ENCODE peak calls at places on chromosomes 4 and X, in ten cellular contexts. One of them, this sample, is unnamed.

GRCh38 chrX:431032-431431 is 44.3 kb upstream of the PPP2R3B start:
- DNase-seq in right atrium auricular region: no peak
- DNase-seq in lower lobe of right lung: peak; percentile 24
- DNase-seq in prostate gland: no peak
- DNase-seq in right lobe of liver: no peak
- DNase-seq in mammary epithelial cell: no peak
- DNase-seq in CD8-positive, alpha-beta T cell: no peak
- DNase-seq in PC-9: no peak
- DNase-seq in PC-3: no peak
- DNase-seq in BE2C: no peak
- DNase-seq in this sample: no peak

GRCh38 chrX:26466387-26466786 is 250.4 kb downstream of the MAGEB5 start:
- DNase-seq in right atrium auricular region: no peak
- DNase-seq in lower lobe of right lung: no peak
- DNase-seq in prostate gland: no peak
- DNase-seq in right lobe of liver: no peak
- DNase-seq in mammary epithelial cell: no peak
- DNase-seq in CD8-positive, alpha-beta T cell: no peak
- DNase-seq in PC-9: no peak
- DNase-seq in PC-3: no peak
- DNase-seq in BE2C: no peak
- DNase-seq in this sample: no peak

GRCh38 chr4:177441061-177441802 is 1.0 kb downstream of the AGA start:
- DNase-seq in right atrium auricular region: no peak
- DNase-seq in lower lobe of right lung: peak; percentile 55
- DNase-seq in prostate gland: no peak
- DNase-seq in right lobe of liver: no peak
- DNase-seq in mammary epithelial cell: peak; percentile 6
- DNase-seq in CD8-positive, alpha-beta T cell: no peak
- DNase-seq in PC-9: peak; percentile 11
- DNase-seq in PC-3: no peak
- DNase-seq in BE2C: peak; percentile 15
- DNase-seq in this sample: no peak

GRCh38 chr4:163072222-163072621 is 94.5 kb downstream of the NAF1 start:
- DNase-seq in right atrium auricular region: no peak
- DNase-seq in lower lobe of right lung: no peak
- DNase-seq in prostate gland: no peak
- DNase-seq in right lobe of liver: no peak
- DNase-seq in mammary epithelial cell: peak; percentile 8
- DNase-seq in CD8-positive, alpha-beta T cell: no peak
- DNase-seq in PC-9: no peak
- DNase-seq in PC-3: peak; percentile 69
- DNase-seq in BE2C: no peak
- DNase-seq in this sample: no peak

GRCh38 chr4:151045907-151046306 is 30.8 kb upstream of the LRBA start:
- DNase-seq in right atrium auricular region: no peak
- DNase-seq in lower lobe of right lung: no peak
- DNase-seq in prostate gland: no peak
- DNase-seq in right lobe of liver: no peak
- DNase-seq in mammary epithelial cell: no peak
- DNase-seq in CD8-positive, alpha-beta T cell: no peak
- DNase-seq in PC-9: peak; percentile 15
- DNase-seq in PC-3: peak; percentile 8
- DNase-seq in BE2C: peak; percentile 47
- DNase-seq in this sample: peak; percentile 15

GRCh38 chr4:121698119-121698732 is 1.4 kb upstream of the ANXA5 start:
- DNase-seq in right atrium auricular region: no peak
- DNase-seq in lower lobe of right lung: no peak
- DNase-seq in prostate gland: no peak
- DNase-seq in right lobe of liver: no peak
- DNase-seq in mammary epithelial cell: no peak
- DNase-seq in CD8-positive, alpha-beta T cell: no peak
- DNase-seq in PC-9: no peak
- DNase-seq in PC-3: no peak
- DNase-seq in BE2C: no peak
- DNase-seq in this sample: no peak

GRCh38 chr4:7598939-7599790 is 164.4 kb upstream of the PSAPL1 start:
- DNase-seq in right atrium auricular region: no peak
- DNase-seq in lower lobe of right lung: peak; percentile 86
- DNase-seq in prostate gland: no peak
- DNase-seq in right lobe of liver: no peak
- DNase-seq in mammary epithelial cell: no peak
- DNase-seq in CD8-positive, alpha-beta T cell: no peak
- DNase-seq in PC-9: no peak
- DNase-seq in PC-3: no peak
- DNase-seq in BE2C: no peak
- DNase-seq in this sample: no peak

GRCh38 chrX:79270401-79270800 is 96.7 kb downstream of the ITM2A start:
- DNase-seq in right atrium auricular region: no peak
- DNase-seq in lower lobe of right lung: peak; percentile 46
- DNase-seq in prostate gland: no peak
- DNase-seq in right lobe of liver: no peak
- DNase-seq in mammary epithelial cell: no peak
- DNase-seq in CD8-positive, alpha-beta T cell: peak; percentile 62
- DNase-seq in PC-9: no peak
- DNase-seq in PC-3: no peak
- DNase-seq in BE2C: peak; percentile 44
- DNase-seq in this sample: peak; percentile 54

GRCh38 chr4:7487464-7487863 is 52.7 kb upstream of the PSAPL1 start:
- DNase-seq in right atrium auricular region: no peak
- DNase-seq in lower lobe of right lung: no peak
- DNase-seq in prostate gland: no peak
- DNase-seq in right lobe of liver: no peak
- DNase-seq in mammary epithelial cell: no peak
- DNase-seq in CD8-positive, alpha-beta T cell: no peak
- DNase-seq in PC-9: no peak
- DNase-seq in PC-3: no peak
- DNase-seq in BE2C: no peak
- DNase-seq in this sample: no peak

GRCh38 chrX:136049608-136050007 is 64.4 kb downstream of the SLC9A6 start:
- DNase-seq in right atrium auricular region: no peak
- DNase-seq in lower lobe of right lung: no peak
- DNase-seq in prostate gland: no peak
- DNase-seq in right lobe of liver: no peak
- DNase-seq in mammary epithelial cell: no peak
- DNase-seq in CD8-positive, alpha-beta T cell: no peak
- DNase-seq in PC-9: no peak
- DNase-seq in PC-3: no peak
- DNase-seq in BE2C: no peak
- DNase-seq in this sample: no peak

GRCh38 chr4:109315341-109315740 is 12.9 kb upstream of the COL25A1 start:
- DNase-seq in right atrium auricular region: no peak
- DNase-seq in lower lobe of right lung: no peak
- DNase-seq in prostate gland: no peak
- DNase-seq in right lobe of liver: no peak
- DNase-seq in mammary epithelial cell: no peak
- DNase-seq in CD8-positive, alpha-beta T cell: no peak
- DNase-seq in PC-9: no peak
- DNase-seq in PC-3: no peak
- DNase-seq in BE2C: no peak
- DNase-seq in this sample: no peak

GRCh38 chrX:115413246-115413878 is 123.8 kb downstream of the LUZP4 start:
- DNase-seq in right atrium auricular region: no peak
- DNase-seq in lower lobe of right lung: no peak
- DNase-seq in prostate gland: no peak
- DNase-seq in right lobe of liver: no peak
- DNase-seq in mammary epithelial cell: no peak
- DNase-seq in CD8-positive, alpha-beta T cell: no peak
- DNase-seq in PC-9: no peak
- DNase-seq in PC-3: peak; percentile 47
- DNase-seq in BE2C: no peak
- DNase-seq in this sample: no peak

GRCh38 chr4:16537926-16538325 is 311.7 kb upstream of the TAPT1 start:
- DNase-seq in right atrium auricular region: no peak
- DNase-seq in lower lobe of right lung: peak; percentile 51
- DNase-seq in prostate gland: no peak
- DNase-seq in right lobe of liver: no peak
- DNase-seq in mammary epithelial cell: no peak
- DNase-seq in CD8-positive, alpha-beta T cell: no peak
- DNase-seq in PC-9: no peak
- DNase-seq in PC-3: no peak
- DNase-seq in BE2C: no peak
- DNase-seq in this sample: no peak

GRCh38 chrX:17412692-17413091 is 37.7 kb downstream of the NHS start:
- DNase-seq in right atrium auricular region: no peak
- DNase-seq in lower lobe of right lung: no peak
- DNase-seq in prostate gland: no peak
- DNase-seq in right lobe of liver: no peak
- DNase-seq in mammary epithelial cell: peak; percentile 86
- DNase-seq in CD8-positive, alpha-beta T cell: no peak
- DNase-seq in PC-9: peak; percentile 10
- DNase-seq in PC-3: peak; percentile 94
- DNase-seq in BE2C: no peak
- DNase-seq in this sample: no peak

GRCh38 chrX:17414839-17415238 is 39.8 kb downstream of the NHS start:
- DNase-seq in right atrium auricular region: peak; percentile 59
- DNase-seq in lower lobe of right lung: no peak
- DNase-seq in prostate gland: no peak
- DNase-seq in right lobe of liver: peak; percentile 33
- DNase-seq in mammary epithelial cell: no peak
- DNase-seq in CD8-positive, alpha-beta T cell: no peak
- DNase-seq in PC-9: peak; percentile 13
- DNase-seq in PC-3: no peak
- DNase-seq in BE2C: peak; percentile 31
- DNase-seq in this sample: peak; percentile 32

GRCh38 chrX:17413228-17413627 is 38.2 kb downstream of the NHS start:
- DNase-seq in right atrium auricular region: no peak
- DNase-seq in lower lobe of right lung: no peak
- DNase-seq in prostate gland: no peak
- DNase-seq in right lobe of liver: no peak
- DNase-seq in mammary epithelial cell: peak; percentile 91
- DNase-seq in CD8-positive, alpha-beta T cell: no peak
- DNase-seq in PC-9: no peak
- DNase-seq in PC-3: peak; percentile 45
- DNase-seq in BE2C: no peak
- DNase-seq in this sample: no peak

GRCh38 chrX:17415242-17415815 is 40.3 kb downstream of the NHS start:
- DNase-seq in right atrium auricular region: no peak
- DNase-seq in lower lobe of right lung: no peak
- DNase-seq in prostate gland: no peak
- DNase-seq in right lobe of liver: no peak
- DNase-seq in mammary epithelial cell: no peak
- DNase-seq in CD8-positive, alpha-beta T cell: no peak
- DNase-seq in PC-9: no peak
- DNase-seq in PC-3: no peak
- DNase-seq in BE2C: no peak
- DNase-seq in this sample: no peak

DNA sequence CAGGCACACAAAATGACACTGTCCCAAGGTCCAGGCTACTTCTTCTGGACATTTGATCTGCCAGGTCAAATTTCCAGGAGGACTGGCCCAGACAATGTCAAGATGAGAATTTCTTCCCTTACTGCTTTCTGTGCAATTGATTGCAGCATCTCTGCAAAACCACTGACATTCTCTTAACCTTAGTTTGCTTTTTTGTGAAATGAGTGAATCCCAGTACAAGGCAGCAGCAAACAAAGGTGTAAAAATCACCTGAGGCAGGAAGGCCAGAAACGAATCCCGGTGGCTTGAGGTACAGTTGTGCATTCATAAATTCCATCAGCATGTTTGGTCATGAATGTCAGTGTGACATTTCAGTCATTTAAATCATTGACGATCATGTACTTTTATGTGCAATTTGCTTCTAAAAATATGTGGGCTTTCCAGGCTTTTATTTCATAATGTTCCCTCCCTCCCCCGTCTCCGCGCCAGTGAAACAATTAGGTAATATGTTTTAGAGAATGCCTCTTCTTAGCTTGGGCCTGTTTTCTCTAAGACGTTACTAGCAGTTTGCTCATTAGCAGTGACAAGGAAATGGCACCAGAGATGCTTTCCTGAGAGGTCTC is 39.2 kb downstream of the NHS start:
- DNase-seq in right atrium auricular region: no peak
- DNase-seq in lower lobe of right lung: no peak
- DNase-seq in prostate gland: peak; percentile 4
- DNase-seq in right lobe of liver: no peak
- DNase-seq in mammary epithelial cell: peak; percentile 90
- DNase-seq in CD8-positive, alpha-beta T cell: no peak
- DNase-seq in PC-9: peak; percentile 8
- DNase-seq in PC-3: no peak
- DNase-seq in BE2C: no peak
- DNase-seq in this sample: no peak
- H3K4me1 ChIP-seq in right atrium auricular region: no peaks in the 10 kb centered on the region
- H3K4me1 ChIP-seq in lower lobe of right lung: no peaks in the 10 kb centered on the region
- H3K4me1 ChIP-seq in prostate gland: no peaks in the 10 kb centered on the region
- H3K4me1 ChIP-seq in right lobe of liver: no peaks in the 10 kb centered on the region
- H3K4me1 ChIP-seq in mammary epithelial cell: peaks cover 46% of the 10 kb centered on the region
- H3K4me1 ChIP-seq in CD8-positive, alpha-beta T cell: no peaks in the 10 kb centered on the region
- H3K4me1 ChIP-seq in PC-9: peaks cover 48% of the 10 kb centered on the region
- H3K4me1 ChIP-seq in PC-3: peaks cover 49% of the 10 kb centered on the region
- H3K4me1 ChIP-seq in BE2C: no peaks in the 10 kb centered on the region
- H3K4me1 ChIP-seq in this sample: no peaks in the 10 kb centered on the region

GRCh38 chrX:21947671-21948070 is 7.2 kb downstream of the SMS start:
- DNase-seq in right atrium auricular region: no peak
- DNase-seq in lower lobe of right lung: no peak
- DNase-seq in prostate gland: no peak
- DNase-seq in right lobe of liver: no peak
- DNase-seq in mammary epithelial cell: no peak
- DNase-seq in CD8-positive, alpha-beta T cell: no peak
- DNase-seq in PC-9: no peak
- DNase-seq in PC-3: no peak
- DNase-seq in BE2C: no peak
- DNase-seq in this sample: no peak
- H3K4me3 ChIP-seq in right atrium auricular region: no peak overlapping the region
- H3K4me3 ChIP-seq in lower lobe of right lung: no peak overlapping the region
- H3K4me3 ChIP-seq in prostate gland: no peak overlapping the region
- H3K4me3 ChIP-seq in right lobe of liver: no peak overlapping the region
- H3K4me3 ChIP-seq in mammary epithelial cell: no peak overlapping the region
- H3K4me3 ChIP-seq in CD8-positive, alpha-beta T cell: no peak overlapping the region
- H3K4me3 ChIP-seq in PC-9: no peak overlapping the region
- H3K4me3 ChIP-seq in PC-3: peak overlapping the region; percentile 34
- H3K4me3 ChIP-seq in BE2C: no peak overlapping the region
- H3K4me3 ChIP-seq in this sample: no peak overlapping the region

DNA sequence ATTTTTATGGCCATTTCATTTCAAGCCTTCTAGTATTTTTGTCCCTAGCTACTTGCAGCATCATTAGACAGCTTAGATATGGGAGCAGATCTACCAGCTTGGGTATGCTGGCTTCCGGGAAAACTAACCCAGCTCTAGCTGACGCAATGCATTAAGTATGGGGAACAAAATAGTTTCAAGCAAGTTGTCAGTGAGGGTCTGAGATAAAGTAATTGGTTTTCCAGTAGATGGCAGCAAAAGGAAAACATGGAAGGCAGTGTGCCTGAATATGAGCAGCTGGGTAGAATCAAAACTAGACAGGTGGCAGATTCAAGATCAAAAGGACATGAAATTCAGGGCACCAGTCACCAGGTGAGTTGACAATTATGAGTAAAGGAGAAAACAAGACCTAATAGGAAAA is 340.9 kb upstream of the CTSO start:
- DNase-seq in right atrium auricular region: no peak
- DNase-seq in lower lobe of right lung: no peak
- DNase-seq in prostate gland: no peak
- DNase-seq in right lobe of liver: no peak
- DNase-seq in mammary epithelial cell: peak; percentile 69
- DNase-seq in CD8-positive, alpha-beta T cell: no peak
- DNase-seq in PC-9: peak; percentile 44
- DNase-seq in PC-3: peak; percentile 70
- DNase-seq in BE2C: no peak
- DNase-seq in this sample: no peak
- TF ChIP-seq CTCF in right atrium auricular region: peak; percentile 24
- TF ChIP-seq CTCF in lower lobe of right lung: no peak
- TF ChIP-seq CTCF in prostate gland: no peak
- TF ChIP-seq CTCF in right lobe of liver: peak; percentile 18
- TF ChIP-seq CTCF in mammary epithelial cell: peak; percentile 38
- TF ChIP-seq CTCF in CD8-positive, alpha-beta T cell: no peak
- TF ChIP-seq CTCF in PC-9: no peak
- TF ChIP-seq CTCF in PC-3: peak; percentile 55
- TF ChIP-seq CTCF in BE2C: peak; percentile 35
- TF ChIP-seq CTCF in this sample: no peak

GRCh38 chrX:65508851-65509250 is 25.7 kb downstream of the LAS1L start:
- DNase-seq in right atrium auricular region: no peak
- DNase-seq in lower lobe of right lung: no peak
- DNase-seq in prostate gland: no peak
- DNase-seq in right lobe of liver: no peak
- DNase-seq in mammary epithelial cell: no peak
- DNase-seq in CD8-positive, alpha-beta T cell: no peak
- DNase-seq in PC-9: no peak
- DNase-seq in PC-3: no peak
- DNase-seq in BE2C: no peak
- DNase-seq in this sample: no peak
- H3K4me1 ChIP-seq in right atrium auricular region: no peaks in the 10 kb centered on the region
- H3K4me1 ChIP-seq in lower lobe of right lung: no peaks in the 10 kb centered on the region
- H3K4me1 ChIP-seq in prostate gland: no peaks in the 10 kb centered on the region
- H3K4me1 ChIP-seq in right lobe of liver: no peaks in the 10 kb centered on the region
- H3K4me1 ChIP-seq in mammary epithelial cell: no peaks in the 10 kb centered on the region
- H3K4me1 ChIP-seq in CD8-positive, alpha-beta T cell: no peaks in the 10 kb centered on the region
- H3K4me1 ChIP-seq in PC-9: no peaks in the 10 kb centered on the region
- H3K4me1 ChIP-seq in PC-3: no peaks in the 10 kb centered on the region
- H3K4me1 ChIP-seq in BE2C: no peaks in the 10 kb centered on the region
- H3K4me1 ChIP-seq in this sample: no peaks in the 10 kb centered on the region